ENCODE peak calls at places on chromosomes 1 and 21, in nine cellular contexts. K, Q, I, J, Z, U, L, G and Y are unnamed samples.
A peak's percentile ranks its signal among the peaks of the same experiment; 100 is the strongest.

GRCh38 chr1:167473761-167474160 is 44.6 kb downstream of the CD247 start:
- DNase-seq in K (no peak), Q (no peak), I (no peak), J (no peak), Z (peak; percentile 53), U (no peak), L (no peak), G (no peak), Y (no peak)

GRCh38 chr1:114719424-114719787 is 2.8 kb upstream of the NRAS start:
- DNase-seq in K (peak; percentile 25), Q (no peak), I (no peak), J (no peak), Z (no peak), U (no peak), L (no peak), G (no peak), Y (no peak)

GRCh38 chr1:31677949-31678348 is 25.9 kb downstream of the COL16A1 start:
- DNase-seq in K (no peak), Q (no peak), I (no peak), J (no peak), Z (no peak), U (no peak), L (no peak), G (no peak), Y (no peak)

GRCh38 chr1:73674945-73675561 is 522.9 kb downstream of the LRRIQ3 start:
- DNase-seq in K (no peak), Q (no peak), I (no peak), J (peak; percentile 30), Z (no peak), U (no peak), L (no peak), G (no peak), Y (no peak)

GRCh38 chr1:174788981-174789380 is 210.8 kb upstream of the CACYBP start:
- DNase-seq in K (peak; percentile 95), Q (no peak), I (no peak), J (no peak), Z (no peak), U (no peak), L (no peak), G (no peak), Y (no peak)

GRCh38 chr1:11671205-11671543 is 7.2 kb downstream of the FBXO6 start:
- DNase-seq in K (no peak), Q (no peak), I (no peak), J (no peak), Z (no peak), U (no peak), L (no peak), G (no peak), Y (no peak)

GRCh38 chr1:202230939-202231645 is 37.5 kb downstream of the LGR6 start:
- DNase-seq in K (no peak), Q (no peak), I (no peak), J (no peak), Z (no peak), U (no peak), L (no peak), G (no peak), Y (no peak)

GRCh38 chr1:204418174-204419063 is 6.8 kb upstream of the PPP1R15B start:
- DNase-seq in K (peak; percentile 46), Q (no peak), I (no peak), J (no peak), Z (no peak), U (no peak), L (no peak), G (no peak), Y (no peak)

GRCh38 chr1:40712997-40713396 is 21.5 kb downstream of the NFYC start:
- DNase-seq in K (no peak), Q (no peak), I (no peak), J (no peak), Z (no peak), U (no peak), L (no peak), G (no peak), Y (no peak)

GRCh38 chr1:26959722-26960624 is at the start of gene KDF1:
- DNase-seq in K (no peak), Q (no peak), I (no peak), J (peak; percentile 39), Z (peak; percentile 69), U (peak; percentile 92), L (peak; percentile 61), G (peak; percentile 92), Y (peak; percentile 75)

GRCh38 chr1:42456010-42456753 is at the start of the genes PPCS and ZMYND12:
- DNase-seq in K (peak; percentile 85), Q (peak; percentile 88), I (peak; percentile 92), J (peak; percentile 85), Z (peak; percentile 92), U (peak; percentile 95), L (peak; percentile 75), G (peak; percentile 90), Y (no peak)

GRCh38 chr1:22971161-22972062 is 1.3 kb downstream of the LACTBL1 start:
- DNase-seq in K (peak; percentile 13), Q (no peak), I (no peak), J (peak; percentile 25), Z (no peak), U (no peak), L (no peak), G (no peak), Y (no peak)

GRCh38 chr1:11697188-11697892 is 5.8 kb downstream of the DRAXIN start:
- DNase-seq in K (no peak), Q (no peak), I (no peak), J (no peak), Z (no peak), U (no peak), L (no peak), G (no peak), Y (no peak)

GRCh38 chr1:150973826-150974579 is 632 bp downstream of the CERS2 start:
- DNase-seq in K (no peak), Q (peak; percentile 57), I (peak; percentile 81), J (peak; percentile 62), Z (peak; percentile 47), U (peak; percentile 74), L (no peak), G (peak; percentile 47), Y (no peak)

GRCh38 chr1:44881011-44881632 is 38.1 kb upstream of the PTCH2 start:
- DNase-seq in K (peak; percentile 91), Q (no peak), I (no peak), J (no peak), Z (no peak), U (no peak), L (no peak), G (no peak), Y (no peak)

GRCh38 chr1:77469311-77469710 is 187.5 kb downstream of the AK5 start:
- DNase-seq in K (no peak), Q (no peak), I (no peak), J (no peak), Z (no peak), U (no peak), L (no peak), G (no peak), Y (no peak)

GRCh38 chr1:20358761-20359263 is 68.1 kb downstream of the VWA5B1 start:
- DNase-seq in K (peak; percentile 47), Q (peak; percentile 26), I (peak; percentile 76), J (peak; percentile 91), Z (no peak), U (peak; percentile 63), L (no peak), G (peak; percentile 89), Y (no peak)

GRCh38 chr1:10516925-10517676 is 42.4 kb downstream of the PEX14 start:
- DNase-seq in K (no peak), Q (no peak), I (no peak), J (no peak), Z (no peak), U (no peak), L (no peak), G (no peak), Y (no peak)

GRCh38 chr1:116557323-116557878 is 13.4 kb downstream of the CD58 start:
- DNase-seq in K (no peak), Q (no peak), I (no peak), J (no peak), Z (no peak), U (no peak), L (no peak), G (no peak), Y (no peak)

GRCh38 chr1:116559304-116559761 is 11.5 kb downstream of the CD58 start:
- DNase-seq in K (no peak), Q (no peak), I (no peak), J (no peak), Z (no peak), U (no peak), L (no peak), G (no peak), Y (no peak)

GRCh38 chr1:116561563-116561962 is 9.3 kb downstream of the CD58 start:
- DNase-seq in K (no peak), Q (no peak), I (no peak), J (no peak), Z (no peak), U (no peak), L (no peak), G (no peak), Y (no peak)

GRCh38 chr1:116558140-116558549 is 12.7 kb downstream of the CD58 start:
- DNase-seq in K (no peak), Q (no peak), I (no peak), J (no peak), Z (no peak), U (no peak), L (no peak), G (no peak), Y (no peak)

GRCh38 chr1:116560704-116561490 is 9.9 kb downstream of the CD58 start:
- DNase-seq in K (no peak), Q (no peak), I (no peak), J (no peak), Z (no peak), U (no peak), L (no peak), G (no peak), Y (no peak)
- H3K4me3 ChIP-seq in K (no peak overlapping the region), Q (no peak overlapping the region), I (no peak overlapping the region), J (no peak overlapping the region), Z (no peak overlapping the region), U (no peak overlapping the region), L (no peak overlapping the region), G (no peak overlapping the region), Y (no peak overlapping the region)

DNA sequence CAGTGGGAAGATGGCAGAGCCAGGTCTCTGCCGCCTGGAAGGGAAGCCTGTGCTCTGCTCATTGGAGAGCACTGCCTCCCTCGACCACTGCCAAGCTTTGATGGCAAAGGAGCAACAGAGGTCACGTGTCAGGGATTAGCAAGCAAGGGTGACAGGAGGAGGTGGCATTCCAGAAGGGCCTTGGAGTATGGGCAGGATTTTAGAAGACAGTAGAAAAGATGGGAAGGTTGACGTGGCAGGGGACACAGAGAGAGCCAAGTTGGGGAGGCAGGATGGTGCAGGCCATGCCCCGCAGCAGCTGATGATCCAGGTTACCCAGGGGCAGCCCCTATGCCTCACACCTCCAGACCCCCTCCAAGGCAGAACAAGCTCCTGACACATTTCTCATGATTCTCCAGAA is 21.9 kb upstream of the LBR start:
- DNase-seq in K (no peak), Q (no peak), I (no peak), J (no peak), Z (no peak), U (no peak), L (no peak), G (no peak), Y (no peak)
- H3K4me1 ChIP-seq in K (peaks cover 33% of the 10 kb centered on the region), Q (peaks cover 12% of the 10 kb centered on the region), I (peaks cover 11% of the 10 kb centered on the region), J (peaks cover 10% of the 10 kb centered on the region), Z (peaks cover 21% of the 10 kb centered on the region), U (peaks cover 44% of the 10 kb centered on the region), L (peaks cover 84% of the 10 kb centered on the region), G (peaks cover 26% of the 10 kb centered on the region), Y (peaks cover 3% of the 10 kb centered on the region)

GRCh38 chr1:15685820-15686219 is 1.7 kb downstream of the PLEKHM2 start:
- DNase-seq in K (no peak), Q (no peak), I (no peak), J (no peak), Z (peak; percentile 4), U (no peak), L (no peak), G (no peak), Y (no peak)
- H3K4me3 ChIP-seq in K (peak overlapping the region; percentile 68), Q (no peak overlapping the region), I (peak overlapping the region; percentile 91), J (peak overlapping the region; percentile 78), Z (no peak overlapping the region), U (peak overlapping the region; percentile 87), L (peak overlapping the region; percentile 87), G (no peak overlapping the region), Y (no peak overlapping the region)

GRCh38 chr21:16420086-16420724 is 690.4 kb downstream of the USP25 start:
- DNase-seq in K (peak; percentile 67), Q (peak; percentile 69), I (no peak), J (peak; percentile 47), Z (no peak), U (no peak), L (no peak), G (peak; percentile 66), Y (no peak)
- H3K4me1 ChIP-seq in K (peaks cover 21% of the 10 kb centered on the region), Q (peaks cover 7% of the 10 kb centered on the region), I (no peaks in the 10 kb centered on the region), J (peaks cover 14% of the 10 kb centered on the region), Z (no peaks in the 10 kb centered on the region), U (no peaks in the 10 kb centered on the region), L (no peaks in the 10 kb centered on the region), G (peaks cover 24% of the 10 kb centered on the region), Y (no peaks in the 10 kb centered on the region)